ENCODE peak calls at places on chromosomes 6 and 20, in five cellular contexts. M, K, T, Z and I are unnamed samples.

GRCh38 chr20:2130062-2130591 is 28.5 kb downstream of the STK35 start:
- DNase-seq in M (no peak), K (no peak), T (no peak), Z (no peak), I (no peak)

GRCh38 chr6:125078602-125079321 is 74.8 kb upstream of the TPD52L1 start:
- DNase-seq in M (no peak), K (no peak), T (no peak), Z (no peak), I (no peak)

GRCh38 chr20:52484438-52484837 is 292.9 kb upstream of the ZFP64 start:
- DNase-seq in M (peak), K (no peak), T (no peak), Z (no peak), I (no peak)

GRCh38 chr20:25054133-25054820 is 3.7 kb downstream of the ACSS1 start:
- DNase-seq in M (no peak), K (peak), T (peak), Z (no peak), I (no peak)

GRCh38 chr20:37407573-37408002 is 61.6 kb downstream of the SRC start:
- DNase-seq in M (no peak), K (no peak), T (peak), Z (no peak), I (peak)

GRCh38 chr6:37024665-37025337 is 19.3 kb downstream of the FGD2 start:
- DNase-seq in M (peak), K (peak), T (no peak), Z (no peak), I (no peak)

GRCh38 chr6:36676142-36677058 is 2.1 kb upstream of the CDKN1A start:
- DNase-seq in M (peak), K (no peak), T (no peak), Z (no peak), I (peak)

GRCh38 chr6:141354191-141354950 is 778.4 kb upstream of the GJE1 start:
- DNase-seq in M (no peak), K (no peak), T (no peak), Z (no peak), I (no peak)

GRCh38 chr6:122692175-122692598 is 82.0 kb downstream of the PKIB start:
- DNase-seq in M (peak), K (no peak), T (no peak), Z (no peak), I (no peak)

GRCh38 chr6:128124713-128125112 is 223.9 kb upstream of the THEMIS start:
- DNase-seq in M (peak), K (no peak), T (no peak), Z (no peak), I (no peak)

GRCh38 chr20:62831361-62831788 is 14.5 kb downstream of the COL9A3 start:
- DNase-seq in M (no peak), K (peak), T (peak), Z (peak), I (no peak)

GRCh38 chr6:66376021-66376420 is 669.0 kb upstream of the EYS start:
- DNase-seq in M (peak), K (no peak), T (no peak), Z (no peak), I (no peak)

GRCh38 chr6:5511924-5512323 is 250.6 kb downstream of the FARS2 start:
- DNase-seq in M (peak), K (no peak), T (no peak), Z (no peak), I (no peak)

GRCh38 chr20:35145141-35145564 is 2.0 kb downstream of the EDEM2 start:
- DNase-seq in M (peak), K (no peak), T (no peak), Z (no peak), I (peak)

GRCh38 chr20:16083639-16084280 is 489.5 kb downstream of the KIF16B start:
- DNase-seq in M (no peak), K (no peak), T (no peak), Z (no peak), I (no peak)

GRCh38 chr6:12595161-12595792 is 121.3 kb upstream of the PHACTR1 start:
- DNase-seq in M (no peak), K (no peak), T (no peak), Z (no peak), I (no peak)

GRCh38 chr20:3766832-3767433 is 620 bp downstream of the ADISSP start:
- DNase-seq in M (no peak), K (no peak), T (no peak), Z (no peak), I (peak)

GRCh38 chr6:119966484-119966883 is 616.9 kb upstream of the MAN1A1 start:
- DNase-seq in M (no peak), K (no peak), T (no peak), Z (no peak), I (peak)

GRCh38 chr6:138493413-138493812 is 5.9 kb downstream of the NHSL1 start:
- DNase-seq in M (peak), K (peak), T (no peak), Z (no peak), I (no peak)

GRCh38 chr6:123962508-123962907 is 158.8 kb downstream of the NKAIN2 start:
- DNase-seq in M (no peak), K (peak), T (no peak), Z (no peak), I (no peak)

GRCh38 chr6:147169529-147169928 is 34.7 kb upstream of the STXBP5 start:
- DNase-seq in M (no peak), K (no peak), T (no peak), Z (no peak), I (no peak)

GRCh38 chr6:137968468-137968804 is 101.4 kb downstream of the TNFAIP3 start:
- DNase-seq in M (no peak), K (no peak), T (no peak), Z (no peak), I (no peak)

GRCh38 chr6:112179631-112180030 is 74.7 kb downstream of the LAMA4 start:
- DNase-seq in M (no peak), K (no peak), T (no peak), Z (no peak), I (no peak)

GRCh38 chr6:130780137-130780536 is 47.1 kb upstream of the SMLR1 start:
- DNase-seq in M (no peak), K (no peak), T (no peak), Z (no peak), I (no peak)
- H3K4me3 ChIP-seq in M (no peak), K (no peak), T (no peak), Z (no peak), I (no peak)

GRCh38 chr6:105791569-105792318 is 294.4 kb upstream of the PRDM1 start:
- DNase-seq in M (no peak), K (no peak), T (no peak), Z (no peak), I (no peak)

GRCh38 chr6:105790635-105791034 is 295.5 kb upstream of the PRDM1 start:
- DNase-seq in M (no peak), K (no peak), T (no peak), Z (no peak), I (no peak)

GRCh38 chr6:105794870-105795269 is 291.3 kb upstream of the PRDM1 start:
- DNase-seq in M (no peak), K (no peak), T (no peak), Z (no peak), I (no peak)

GRCh38 chr6:105794263-105794662 is 291.9 kb upstream of the PRDM1 start:
- DNase-seq in M (peak), K (peak), T (peak), Z (peak), I (no peak)

DNA sequence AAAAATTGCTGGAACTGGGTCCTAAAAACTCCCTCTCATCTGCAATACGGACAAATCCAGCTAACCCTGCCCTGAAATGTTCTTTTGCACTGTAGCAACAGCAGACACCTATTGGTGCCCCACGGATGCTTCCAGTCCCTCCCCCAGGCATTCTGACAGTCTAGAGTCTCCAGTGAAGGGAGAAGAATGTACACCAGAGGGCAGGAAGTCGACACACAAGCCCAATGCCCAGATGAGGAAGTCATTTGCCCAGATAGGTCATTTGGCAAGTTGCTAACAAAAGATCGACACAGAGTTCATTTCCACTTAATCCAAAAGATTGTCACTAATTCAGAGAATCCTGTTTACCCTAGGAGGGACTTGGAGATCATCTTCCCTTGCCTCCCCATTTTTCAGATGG is 293.0 kb upstream of the PRDM1 start:
- DNase-seq in M (no peak), K (no peak), T (peak), Z (no peak), I (no peak)
- TF ChIP-seq CTCF in M (no peak), K (peak), T (no peak), Z (peak), I (peak)

GRCh38 chr6:145735356-145736165 is at the start of gene EPM2A:
- DNase-seq in M (peak), K (peak), T (peak), Z (peak), I (peak)

GRCh38 chr6:145733770-145734169 is 1.6 kb downstream of the EPM2A start:
- DNase-seq in M (no peak), K (no peak), T (no peak), Z (no peak), I (no peak)

GRCh38 chr6:145738265-145738664 is 2.9 kb upstream of the EPM2A start:
- DNase-seq in M (no peak), K (no peak), T (no peak), Z (no peak), I (no peak)

GRCh38 chr6:145734486-145735355 is 599 bp downstream of the EPM2A start:
- DNase-seq in M (peak), K (peak), T (peak), Z (peak), I (peak)

DNA sequence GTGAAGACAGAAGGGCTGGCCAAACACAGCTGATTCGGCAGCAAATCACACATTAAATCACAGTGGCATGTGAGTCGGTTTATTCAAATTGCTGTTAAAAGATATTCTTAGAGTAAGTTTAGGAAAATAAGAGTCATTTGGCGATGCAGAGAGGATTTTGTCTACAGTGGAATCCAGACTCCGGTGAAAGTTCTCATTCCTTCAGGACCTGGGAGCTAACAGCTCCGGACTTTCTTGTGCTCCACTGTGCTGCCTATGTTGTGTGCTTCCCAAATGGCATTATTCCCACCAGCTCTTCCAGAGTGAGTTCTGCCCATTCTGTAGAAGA is 1.5 kb upstream of the EPM2A start:
- DNase-seq in M (peak), K (no peak), T (no peak), Z (no peak), I (no peak)
- H3K4me3 ChIP-seq in M (no peak), K (no peak), T (no peak), Z (peak), I (no peak)

GRCh38 chr20:45154183-45154582 is 20.5 kb upstream of the PI3 start:
- DNase-seq in M (no peak), K (no peak), T (no peak), Z (no peak), I (no peak)
- TF ChIP-seq CTCF in M (no peak), K (no peak), T (no peak), Z (no peak), I (peak)

GRCh38 chr20:44648068-44648467 is 3.4 kb downstream of the ADA start:
- DNase-seq in M (no peak), K (no peak), T (no peak), Z (no peak), I (no peak)

GRCh38 chr20:44646023-44646640 is 5.4 kb downstream of the ADA start:
- DNase-seq in M (peak), K (no peak), T (no peak), Z (no peak), I (no peak)

GRCh38 chr20:44648579-44648978 is 2.9 kb downstream of the ADA start:
- DNase-seq in M (no peak), K (no peak), T (no peak), Z (no peak), I (no peak)

GRCh38 chr20:44644384-44645131 is 6.9 kb downstream of the ADA start:
- DNase-seq in M (no peak), K (no peak), T (no peak), Z (no peak), I (no peak)

DNA sequence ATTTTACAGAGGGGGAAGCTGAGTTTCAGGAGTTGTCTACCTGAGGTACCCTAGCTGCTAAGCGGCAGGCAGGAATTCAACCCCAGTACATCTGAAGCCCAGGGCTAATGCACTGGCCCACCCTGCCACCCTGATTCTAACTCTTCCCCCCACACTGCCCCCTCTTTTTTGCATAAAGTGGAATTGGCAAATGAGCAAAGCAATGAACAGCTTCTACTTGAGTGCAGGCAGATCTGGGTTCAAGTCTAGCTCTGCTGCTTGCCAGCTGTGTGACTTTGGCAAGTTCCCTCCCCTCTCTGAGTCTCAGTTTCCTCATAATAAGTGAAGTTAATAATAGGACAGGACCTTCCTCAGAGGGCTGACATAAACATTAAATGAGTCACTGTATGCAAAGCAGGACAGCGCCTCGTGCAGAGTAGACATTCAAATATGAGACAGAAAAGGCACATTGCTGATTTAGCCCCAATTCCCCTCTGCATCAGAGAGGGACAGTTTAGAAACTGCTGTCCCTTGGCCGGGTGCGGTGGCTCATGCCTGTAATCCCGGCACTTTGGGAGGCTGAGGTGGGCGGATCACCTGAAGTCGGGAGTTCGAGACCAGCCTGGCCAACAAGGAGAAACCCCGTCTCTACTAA is 4.7 kb downstream of the ADA start:
- DNase-seq in M (peak), K (no peak), T (no peak), Z (no peak), I (no peak)
- H3K4me3 ChIP-seq in M (no peak), K (no peak), T (no peak), Z (no peak), I (no peak)

GRCh38 chr20:7387638-7388193 is 552.5 kb downstream of the HAO1 start:
- DNase-seq in M (no peak), K (no peak), T (no peak), Z (no peak), I (no peak)
- TF ChIP-seq CTCF in M (no peak), K (no peak), T (no peak), Z (no peak), I (no peak)

GRCh38 chr6:33456156-33456555 is 1.8 kb downstream of the ZBTB9 start:
- DNase-seq in M (no peak), K (no peak), T (no peak), Z (no peak), I (no peak)
- H3K4me3 ChIP-seq in M (no peak), K (no peak), T (no peak), Z (no peak), I (no peak)